ENCODE peak calls at places on chromosomes 13 and 19, in four cellular contexts. I, A, F and H are unnamed samples.

GRCh38 chr13:29859971-29860370 is 9.6 kb upstream of the UBL3 start:
- DNase-seq in I (peak), A (no peak), F (peak), H (peak)

GRCh38 chr13:51584731-51585191 is 499 bp downstream of the WDFY2 start:
- DNase-seq in I (peak), A (peak), F (peak), H (peak)

GRCh38 chr19:51296331-51297093 is 14.9 kb upstream of the IGLON5 start:
- DNase-seq in I (no peak), A (no peak), F (no peak), H (no peak)

GRCh38 chr19:39112338-39112890 is 13.2 kb upstream of the PAK4 start:
- DNase-seq in I (peak), A (no peak), F (peak), H (no peak)

GRCh38 chr13:80341098-80341701 is at the start of gene SPRY2:
- DNase-seq in I (peak), A (peak), F (peak), H (peak)

GRCh38 chr19:9144920-9145319 is 4.7 kb downstream of the ZNF317 start:
- DNase-seq in I (no peak), A (peak), F (no peak), H (peak)

GRCh38 chr13:76729690-76730089 is 156.5 kb downstream of the KCTD12 start:
- DNase-seq in I (no peak), A (no peak), F (no peak), H (no peak)

GRCh38 chr13:89066868-89067466 is 1395.8 kb downstream of the SLITRK5 start:
- DNase-seq in I (peak), A (peak), F (peak), H (peak)

GRCh38 chr19:28472843-28473242 is 740.1 kb downstream of the UQCRFS1 start:
- DNase-seq in I (no peak), A (peak), F (no peak), H (no peak)

GRCh38 chr19:34313188-34313587 is 51.8 kb upstream of the GPI start:
- DNase-seq in I (peak), A (peak), F (peak), H (peak)

DNA sequence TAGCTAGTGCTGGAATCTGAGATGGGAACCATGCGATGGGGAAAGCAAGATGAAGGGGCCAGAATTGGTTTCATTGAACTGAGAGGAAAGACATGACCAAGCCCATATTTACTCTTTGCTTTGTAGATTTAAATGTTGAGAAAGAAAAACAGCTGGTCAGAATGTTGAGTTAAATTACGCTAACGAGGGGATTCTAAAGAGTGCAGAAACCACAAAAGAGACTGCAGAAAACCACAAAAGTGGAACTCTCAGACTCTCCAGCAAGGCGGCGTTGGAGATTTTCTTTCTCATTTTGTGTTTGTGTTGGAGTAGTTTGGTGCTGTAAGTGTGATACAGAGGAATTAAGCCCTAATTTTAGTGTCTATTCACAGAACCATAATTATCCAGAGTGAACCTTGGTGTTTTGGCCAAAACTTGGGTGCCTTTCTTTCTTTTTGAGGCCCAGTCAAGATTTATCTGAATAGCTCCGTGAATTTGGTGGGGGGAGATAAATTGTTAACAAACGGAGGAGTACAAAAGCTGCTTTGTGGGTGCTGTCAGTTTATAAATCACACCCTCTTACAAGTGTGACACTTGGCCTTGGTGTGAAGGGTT is 26.3 kb downstream of the SAE1 start:
- DNase-seq in I (no peak), A (peak), F (no peak), H (no peak)
- H3K4me3 ChIP-seq in I (no peak), A (no peak), F (no peak), H (no peak)

GRCh38 chr13:38045278-38046048 is 175.9 kb upstream of the TRPC4 start:
- DNase-seq in I (peak), A (peak), F (peak), H (peak)
- H3K4me3 ChIP-seq in I (no peak), A (no peak), F (no peak), H (no peak)

DNA sequence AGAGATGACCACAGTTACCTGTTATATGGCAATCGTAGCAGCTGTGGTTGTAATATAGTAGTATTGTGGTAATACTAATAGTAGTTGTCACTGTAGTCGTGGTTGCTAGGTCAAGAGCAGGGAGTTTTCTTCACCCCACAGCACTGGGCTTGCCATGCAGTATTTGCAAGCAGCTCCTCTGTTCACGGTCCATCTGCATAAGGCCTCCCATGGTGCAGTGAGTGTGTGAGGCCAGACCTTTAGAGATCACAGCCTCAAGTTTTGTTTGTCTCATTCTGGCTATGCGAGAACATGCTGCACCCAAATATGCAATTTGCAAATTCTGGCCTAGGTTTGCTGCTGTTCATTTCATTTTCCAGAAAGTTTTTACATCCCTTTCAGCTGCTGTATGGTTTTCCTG is 204.8 kb downstream of the TSHZ3 start:
- DNase-seq in I (no peak), A (peak), F (no peak), H (no peak)
- H3K4me3 ChIP-seq in I (no peak), A (no peak), F (no peak), H (no peak)

DNA sequence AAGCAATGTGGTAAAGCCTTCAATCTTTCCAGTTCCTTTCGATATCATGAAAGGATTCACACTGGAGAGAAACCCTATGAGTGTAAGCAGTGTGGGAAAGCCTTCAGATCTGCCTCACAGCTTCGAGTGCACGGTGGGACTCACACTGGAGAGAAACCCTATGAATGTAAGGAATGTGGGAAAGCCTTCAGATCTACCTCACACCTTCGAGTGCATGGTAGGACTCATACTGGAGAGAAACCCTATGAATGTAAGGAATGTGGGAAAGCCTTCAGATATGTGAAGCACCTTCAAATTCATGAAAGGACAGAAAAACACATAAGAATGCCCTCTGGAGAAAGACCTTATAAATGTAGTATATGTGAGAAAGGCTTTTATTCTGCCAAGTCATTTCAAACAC is 15.6 kb upstream of the ZNF763 start:
- DNase-seq in I (no peak), A (peak), F (no peak), H (no peak)
- H3K4me3 ChIP-seq in I (no peak), A (no peak), F (no peak), H (no peak)

GRCh38 chr13:35979378-35979911 is 151.7 kb downstream of the DCLK1 start:
- DNase-seq in I (peak), A (peak), F (peak), H (peak)
- H3K4me3 ChIP-seq in I (no peak), A (no peak), F (no peak), H (no peak)